ENCODE peak calls at places on chromosomes 7 and 10, in five cellular contexts. A is right lobe of liver; M is CD8-positive, alpha-beta T cell; G is body of pancreas; K is mucosa of descending colon. O is an unnamed sample.

GRCh38 chr10:100183482-100183881 is 2.3 kb downstream of the ERLIN1 start:
- DNase-seq in A (no peak), K (peak; percentile 75), M (no peak), G (no peak), O (peak; percentile 40)

GRCh38 chr7:23593706-23594105 is 3.5 kb upstream of the CCDC126 start:
- DNase-seq in A (no peak), M (no peak), K (no peak), G (no peak), O (no peak)

GRCh38 chr7:2360791-2361190 is 6.2 kb downstream of the EIF3B start:
- DNase-seq in A (no peak), M (no peak), G (no peak), K (no peak), O (no peak)

GRCh38 chr7:36723951-36724664 is at the start of gene AOAH:
- DNase-seq in M (peak; percentile 70), K (peak; percentile 67), A (peak; percentile 59), G (peak; percentile 76), O (no peak)

GRCh38 chr7:141456298-141456697 is 94.9 kb upstream of the AGK start:
- DNase-seq in K (no peak), G (no peak), M (no peak), A (no peak), O (no peak)

GRCh38 chr10:78548369-78548985 is 514.8 kb downstream of the RPS24 start:
- DNase-seq in A (no peak), K (no peak), G (no peak), M (no peak), O (no peak)

GRCh38 chr7:98297619-98298286 is 16.3 kb downstream of the BRI3 start:
- DNase-seq in G (no peak), K (no peak), M (no peak), A (no peak), O (no peak)

GRCh38 chr10:125795637-125796190 is 20.1 kb upstream of the MMP21 start:
- DNase-seq in M (no peak), G (no peak), K (no peak), A (no peak), O (no peak)

GRCh38 chr10:35594115-35594849 is 10.9 kb upstream of the GJD4 start:
- DNase-seq in M (no peak), A (no peak), G (no peak), K (no peak), O (no peak)

GRCh38 chr10:35598379-35598778 is 6.8 kb upstream of the GJD4 start:
- DNase-seq in G (peak; percentile 7), M (no peak), K (peak; percentile 18), A (peak; percentile 29), O (no peak)

GRCh38 chr10:35600193-35600592 is 4.9 kb upstream of the GJD4 start:
- DNase-seq in G (no peak), K (no peak), M (no peak), A (no peak), O (no peak)

GRCh38 chr10:35592421-35592820 is 12.7 kb upstream of the GJD4 start:
- DNase-seq in K (no peak), A (no peak), G (no peak), M (no peak), O (no peak)

DNA sequence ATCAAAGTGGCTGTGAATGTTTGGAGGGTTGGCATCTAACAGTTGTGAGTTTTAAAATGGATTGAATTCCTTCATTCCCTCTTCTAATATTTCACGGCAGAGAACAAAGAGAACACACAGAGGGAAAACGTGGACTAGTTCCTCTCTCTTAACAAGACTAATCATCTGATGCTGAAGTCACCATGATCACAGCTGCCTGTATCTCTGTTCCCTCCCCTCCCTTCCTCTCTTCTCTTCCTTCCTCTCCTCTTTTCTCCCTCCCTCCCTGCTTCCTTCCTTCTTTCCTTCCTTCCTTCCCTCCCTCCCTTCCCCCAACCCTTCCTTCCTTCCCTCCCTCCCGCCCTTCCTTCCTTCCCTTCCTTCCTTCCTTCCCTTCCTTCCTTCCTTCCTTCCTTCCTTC is 10.0 kb upstream of the GJD4 start:
- DNase-seq in K (no peak), G (no peak), A (no peak), M (no peak), O (no peak)
- H3K4me3 ChIP-seq in K (no peak overlapping the region), G (no peak overlapping the region), A (no peak overlapping the region), M (no peak overlapping the region), O (no peak overlapping the region)

DNA sequence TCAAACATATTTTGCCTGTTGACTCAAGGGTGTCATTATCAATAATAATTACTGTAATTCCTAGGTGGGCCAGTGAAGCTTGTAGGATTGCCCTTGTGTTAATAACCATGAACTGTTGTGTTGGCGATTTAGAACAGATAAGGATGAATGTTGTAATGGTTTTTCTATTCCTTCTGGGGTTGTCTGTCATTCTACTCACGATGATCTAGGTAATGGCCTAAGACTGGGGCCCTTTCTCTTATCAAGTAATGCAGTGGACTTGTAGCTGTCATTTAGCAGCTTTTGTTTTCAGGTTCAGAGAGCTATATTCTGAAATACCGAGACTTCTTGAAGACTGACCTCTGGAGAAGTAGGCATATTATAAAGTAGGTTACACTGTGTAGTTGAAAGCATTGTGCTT is 110.2 kb downstream of the TAF3 start:
- DNase-seq in G (no peak), A (no peak), M (no peak), K (no peak), O (no peak)
- TF ChIP-seq CTCF in G (no peak), A (no peak), M (no peak), K (no peak), O (no peak)

DNA sequence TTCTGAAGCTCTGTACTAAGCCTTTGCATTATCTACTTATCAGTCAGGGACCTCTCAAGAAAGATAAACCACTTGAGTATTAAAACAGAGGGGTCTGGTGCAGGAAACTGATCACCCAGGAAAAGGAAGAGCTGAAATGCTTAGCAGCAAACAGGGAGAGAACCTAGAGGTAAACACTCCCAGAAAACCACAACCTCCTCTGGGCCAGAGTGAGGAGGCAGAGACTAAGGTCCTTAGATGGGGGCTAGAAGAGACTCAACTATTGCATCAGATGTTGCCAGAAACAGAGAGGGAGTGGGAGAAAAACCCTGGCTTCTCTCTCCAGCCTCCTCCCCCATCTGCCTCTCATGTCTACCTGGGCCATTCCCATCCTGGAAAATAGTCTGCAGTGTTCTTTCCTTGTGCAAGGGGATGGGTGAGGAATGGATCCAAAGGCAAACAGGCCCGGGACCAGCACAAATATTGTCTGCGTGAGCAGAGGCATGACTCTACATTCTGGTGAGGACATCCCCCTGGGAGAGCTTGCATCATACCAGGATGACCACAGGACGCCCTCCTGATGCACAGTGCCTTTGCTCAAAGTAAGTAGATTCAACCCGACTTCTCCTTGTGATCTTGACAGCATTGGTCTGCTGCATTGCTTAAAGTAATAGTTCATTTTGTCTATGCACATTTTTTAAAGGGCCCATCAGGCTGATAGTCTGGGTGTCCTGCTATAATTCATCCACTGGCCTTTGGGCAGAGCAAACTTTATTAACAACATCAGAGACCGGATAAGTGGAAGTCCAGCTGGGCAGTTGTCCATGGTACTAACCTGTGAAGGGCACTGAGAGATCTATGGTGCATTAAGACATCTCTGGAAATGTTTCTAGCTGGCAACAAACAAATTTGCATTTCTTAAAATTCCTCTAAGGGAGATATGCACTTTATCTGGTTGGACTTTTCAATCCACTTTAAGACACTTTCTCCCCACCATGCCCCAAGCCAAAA is 22.4 kb upstream of the ODAD2 start:
- DNase-seq in G (no peak), K (no peak), M (no peak), A (no peak), O (no peak)
- H3K4me3 ChIP-seq in G (no peak overlapping the region), K (no peak overlapping the region), M (no peak overlapping the region), A (no peak overlapping the region), O (no peak overlapping the region)

GRCh38 chr7:66348959-66349358 is 143.8 kb downstream of the TPST1 start:
- DNase-seq in G (peak; percentile 13), K (no peak), M (no peak), A (no peak), O (no peak)

GRCh38 chr7:66353547-66353946 is 148.4 kb downstream of the TPST1 start:
- DNase-seq in K (no peak), A (no peak), M (no peak), G (no peak), O (no peak)

GRCh38 chr7:66348531-66348930 is 143.4 kb downstream of the TPST1 start:
- DNase-seq in A (no peak), K (no peak), G (no peak), M (no peak), O (no peak)

GRCh38 chr7:66355762-66356161 is 150.6 kb downstream of the TPST1 start:
- DNase-seq in K (no peak), G (no peak), A (no peak), M (no peak), O (no peak)

DNA sequence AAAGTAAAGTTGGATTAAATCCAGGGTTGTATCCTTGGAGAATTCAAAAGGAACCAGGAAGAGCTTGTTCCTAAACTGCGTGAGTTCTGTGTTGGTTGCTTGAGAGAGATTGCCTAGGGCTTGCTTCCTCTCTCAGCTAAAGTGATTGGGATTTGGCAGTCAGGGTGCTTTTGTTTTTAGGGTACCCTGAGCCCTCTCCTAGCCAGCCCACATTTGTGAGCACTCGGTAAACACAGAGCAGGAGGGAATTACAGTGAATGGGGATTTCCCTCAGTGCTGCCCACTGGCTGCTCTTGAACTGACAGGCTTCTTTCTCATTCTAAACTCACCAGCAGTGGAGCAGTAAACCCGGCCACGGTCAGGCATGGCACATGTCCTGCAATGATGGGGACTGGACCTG is 146.9 kb downstream of the TPST1 start:
- DNase-seq in K (peak; percentile 19), M (no peak), G (peak; percentile 9), A (no peak), O (no peak)
- TF ChIP-seq CTCF in K (no peak), M (no peak), G (no peak), A (no peak), O (peak; percentile 18)

GRCh38 chr10:3071405-3072198 is 4.3 kb downstream of the PFKP start:
- DNase-seq in M (no peak), A (no peak), G (no peak), K (no peak), O (no peak)

GRCh38 chr10:3067859-3068179 is 471 bp downstream of the PFKP start:
- DNase-seq in A (no peak), K (no peak), M (no peak), G (no peak), O (no peak)

GRCh38 chr10:3068201-3068967 is 1.0 kb downstream of the PFKP start:
- DNase-seq in G (peak; percentile 42), K (peak; percentile 63), A (peak; percentile 70), M (peak; percentile 33), O (no peak)

GRCh38 chr10:3068968-3069737 is 1.8 kb downstream of the PFKP start:
- DNase-seq in K (no peak), A (peak; percentile 51), M (no peak), G (no peak), O (no peak)

DNA sequence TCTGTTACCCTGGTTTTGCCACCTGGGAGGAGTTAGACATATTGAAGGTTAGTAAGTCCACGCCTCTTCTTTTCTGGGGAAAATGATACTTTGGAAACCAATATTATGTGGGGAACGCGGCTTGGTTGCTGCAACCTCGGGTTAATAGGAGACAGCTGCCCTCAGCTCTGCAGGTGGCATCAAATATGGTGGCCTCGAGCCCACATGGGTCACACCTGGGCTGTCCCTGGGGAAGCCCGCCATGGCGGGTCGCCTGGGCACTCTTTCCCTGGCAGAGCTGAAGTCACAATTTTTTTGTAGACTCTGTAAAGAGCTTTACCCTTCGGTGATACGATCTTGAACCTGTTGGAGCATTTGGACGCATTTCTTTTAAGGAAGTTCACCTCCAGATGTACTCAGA is 2.5 kb downstream of the PFKP start:
- DNase-seq in G (no peak), A (no peak), K (no peak), M (no peak), O (no peak)
- H3K4me3 ChIP-seq in G (no peak overlapping the region), A (no peak overlapping the region), K (no peak overlapping the region), M (no peak overlapping the region), O (no peak overlapping the region)

DNA sequence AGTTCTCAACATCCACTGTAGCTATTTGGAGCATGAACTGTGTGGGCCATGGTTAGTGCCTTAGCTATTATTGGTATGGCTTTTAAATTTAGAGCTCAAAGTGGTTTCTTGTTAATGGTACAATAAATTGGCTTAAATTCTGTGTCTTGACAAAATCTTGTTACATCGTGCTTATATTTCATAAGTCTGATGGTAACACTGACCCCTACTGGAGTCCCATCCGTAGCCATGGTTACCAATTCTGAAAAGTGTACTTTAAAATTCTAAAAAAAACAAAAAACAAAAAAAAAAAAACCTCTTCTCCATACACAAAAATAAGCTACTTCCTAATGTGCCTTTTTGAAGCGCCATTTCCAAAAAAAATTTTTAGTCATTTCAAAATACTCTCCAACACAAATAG is 6.4 kb upstream of the RPP30 start:
- DNase-seq in A (no peak), M (no peak), K (no peak), G (no peak), O (no peak)
- TF ChIP-seq CTCF in A (peak; percentile 15), M (no peak), K (no peak), G (no peak), O (no peak)

O was measured in LNCaP clone FGC.